ENCODE peak calls at places on chromosome 17, in five cellular contexts. U is SK-N-SH, Q is A549, Z is fibroblast of lung, K is cardiac muscle cell. R is an unnamed sample.

GRCh38 chr17:73214008-73214407 is 21.2 kb downstream of the COG1 start:
- DNase-seq in Z (no peak), U (no peak), K (no peak), Q (no peak), R (no peak)

GRCh38 chr17:42023524-42024349 is 3.8 kb downstream of the NKIRAS2 start:
- DNase-seq in K (peak; percentile 54), Z (no peak), U (no peak), Q (no peak), R (no peak)

GRCh38 chr17:63641678-63642077 is 19.5 kb downstream of the MAP3K3 start:
- DNase-seq in Q (no peak), K (no peak), Z (no peak), U (no peak), R (no peak)

GRCh38 chr17:13024526-13025263 is 6.9 kb upstream of the ELAC2 start:
- DNase-seq in U (peak; percentile 83), Q (peak; percentile 75), Z (peak; percentile 30), K (peak; percentile 67), R (peak; percentile 93)

GRCh38 chr17:62644487-62645173 is 17.2 kb downstream of the MRC2 start:
- DNase-seq in Z (no peak), Q (peak; percentile 44), K (no peak), U (peak; percentile 94), R (peak; percentile 88)

GRCh38 chr17:2058521-2059124 is 3.7 kb downstream of the HIC1 start:
- DNase-seq in U (no peak), K (peak; percentile 93), Q (peak; percentile 80), Z (peak; percentile 67), R (no peak)

GRCh38 chr17:68468334-68468733 is 11.0 kb upstream of the WIPI1 start:
- DNase-seq in Q (no peak), U (no peak), K (peak; percentile 45), Z (peak; percentile 48), R (peak; percentile 31)

GRCh38 chr17:75970626-75971025 is 8.3 kb downstream of the ACOX1 start:
- DNase-seq in Z (no peak), Q (no peak), K (no peak), U (no peak), R (no peak)

GRCh38 chr17:82105882-82106696 is 8.1 kb upstream of the FASN start:
- DNase-seq in Q (peak; percentile 82), K (peak; percentile 58), Z (peak; percentile 35), U (peak; percentile 97), R (peak; percentile 97)

GRCh38 chr17:72702998-72703397 is 389.5 kb downstream of the SLC39A11 start:
- DNase-seq in Q (no peak), K (peak; percentile 54), Z (peak; percentile 63), U (no peak), R (no peak)

GRCh38 chr17:56595831-56596740 is 2.6 kb downstream of the NOG start:
- DNase-seq in Q (no peak), Z (no peak), U (peak; percentile 35), K (no peak), R (peak; percentile 89)

GRCh38 chr17:7989781-7990655 is 12.4 kb upstream of the GUCY2D start:
- DNase-seq in U (peak; percentile 93), K (peak; percentile 71), Q (peak; percentile 88), Z (peak; percentile 47), R (peak; percentile 80)

GRCh38 chr17:49439305-49439672 is 24.6 kb upstream of the PHB1 start:
- DNase-seq in Q (no peak), Z (no peak), U (no peak), K (no peak), R (no peak)

GRCh38 chr17:40442392-40443195 is 656 bp upstream of the IGFBP4 start:
- DNase-seq in Q (peak; percentile 73), U (no peak), Z (peak; percentile 44), K (no peak), R (no peak)

GRCh38 chr17:60392042-60392844 is at the start of gene USP32:
- DNase-seq in U (peak; percentile 98), K (peak; percentile 100), Q (peak; percentile 99), Z (peak; percentile 98), R (peak; percentile 96)

GRCh38 chr17:63402808-63403207 is 43.3 kb downstream of the CYB561 start:
- DNase-seq in Q (no peak), K (peak; percentile 82), U (no peak), Z (peak; percentile 82), R (peak; percentile 9)

GRCh38 chr17:47660064-47660492 is 10.4 kb downstream of the KPNB1 start:
- DNase-seq in K (no peak), Z (no peak), U (no peak), Q (no peak), R (no peak)
- H3K4me1 ChIP-seq in K (no peaks in the 10 kb centered on the region), Z (no peaks in the 10 kb centered on the region), U (no peaks in the 10 kb centered on the region), Q (peaks cover 1% of the 10 kb centered on the region), R (no peaks in the 10 kb centered on the region)

DNA sequence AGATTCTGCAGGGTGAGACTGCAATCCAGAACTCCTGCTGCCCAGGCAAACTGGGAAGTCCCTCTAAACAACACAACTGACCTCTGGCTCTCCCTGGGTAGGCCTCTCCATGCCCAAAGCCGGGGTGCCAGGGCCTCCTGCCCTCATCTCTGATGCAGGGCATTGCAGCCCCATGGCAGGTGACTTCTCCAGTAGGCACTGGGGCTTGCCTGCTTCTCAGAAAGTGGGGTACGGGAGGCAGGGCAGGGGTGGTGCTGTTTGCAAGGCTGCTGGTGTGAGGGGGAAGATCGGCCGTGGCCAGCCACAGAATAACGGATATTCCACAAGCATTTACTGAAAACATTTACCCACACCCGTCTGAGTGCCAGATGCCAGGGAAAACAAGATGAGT is 4.1 kb upstream of the GPRC5C start:
- DNase-seq in U (no peak), K (no peak), Z (no peak), Q (no peak), R (no peak)
- H3K27ac ChIP-seq in U (no peak overlapping the region), K (peak overlapping the region; percentile 88), Z (no peak overlapping the region), Q (peak overlapping the region; percentile 95), R (no peak overlapping the region)

GRCh38 chr17:9115446-9116265 is 94.3 kb downstream of the NTN1 start:
- DNase-seq in Z (peak; percentile 70), Q (peak; percentile 78), K (peak; percentile 59), U (peak; percentile 31), R (peak; percentile 82)
- H3K4me3 ChIP-seq in Z (peak overlapping the region; percentile 57), Q (peak overlapping the region; percentile 52), K (no peak overlapping the region), U (peak overlapping the region; percentile 60), R (peak overlapping the region; percentile 50)

DNA sequence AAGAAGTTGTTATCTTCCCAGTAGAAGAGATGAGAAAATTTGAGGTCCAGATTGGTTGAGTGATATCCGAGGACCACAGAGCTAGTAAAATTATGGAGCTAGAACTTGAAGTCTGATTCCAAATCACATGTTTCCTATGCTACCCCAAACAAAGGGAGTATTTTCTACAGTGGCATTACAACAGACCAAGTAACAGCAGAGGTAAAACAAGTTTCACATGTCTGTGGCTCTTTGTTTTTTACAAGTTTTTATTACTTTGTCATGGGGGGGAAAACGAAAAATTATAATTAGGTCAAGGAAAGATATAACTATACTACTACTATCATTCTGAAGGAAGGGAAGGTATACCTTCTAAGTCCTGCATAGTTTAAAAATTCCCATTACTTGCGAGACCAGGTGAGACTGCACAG is 49.4 kb downstream of the KANSL1 start:
- DNase-seq in K (no peak), U (no peak), Z (no peak), Q (no peak), R (no peak)
- H3K4me1 ChIP-seq in K (peaks cover 36% of the 10 kb centered on the region), U (no peaks in the 10 kb centered on the region), Z (peaks cover 2% of the 10 kb centered on the region), Q (peaks cover 63% of the 10 kb centered on the region), R (no peaks in the 10 kb centered on the region)

DNA sequence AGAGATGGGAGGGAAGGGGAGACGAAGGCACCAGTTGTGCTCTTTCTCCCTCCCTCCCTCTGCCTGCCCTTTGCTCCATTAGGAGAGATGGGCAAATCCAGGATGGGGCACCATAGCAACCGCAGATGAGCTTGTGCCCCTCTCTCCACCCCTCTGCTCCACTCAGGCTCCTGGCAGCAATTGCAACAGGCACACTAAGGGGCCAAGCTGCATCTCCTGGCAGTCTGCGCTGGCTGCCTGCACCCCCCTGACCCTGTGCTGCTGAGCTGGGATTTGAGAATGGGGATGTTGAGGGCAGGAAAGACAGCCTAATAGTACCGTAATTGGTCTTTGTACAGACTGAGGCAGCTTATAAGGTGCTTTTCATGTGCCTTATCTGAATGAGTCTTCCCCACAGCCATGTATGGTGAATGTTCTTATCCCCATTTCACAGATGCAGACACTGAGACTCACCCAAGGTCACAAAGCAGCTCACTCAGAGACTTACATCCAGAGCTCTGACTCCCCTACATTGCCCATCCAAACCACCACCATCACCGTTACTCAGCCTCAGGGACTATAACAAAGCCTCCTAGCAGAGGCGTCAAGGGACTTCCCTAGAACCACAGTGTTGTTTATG is 480 bp upstream of the GPR179 start:
- DNase-seq in Q (no peak), U (peak; percentile 33), Z (no peak), K (no peak), R (no peak)
- H3K27ac ChIP-seq in Q (no peak overlapping the region), U (no peak overlapping the region), Z (no peak overlapping the region), K (no peak overlapping the region), R (no peak overlapping the region)

DNA sequence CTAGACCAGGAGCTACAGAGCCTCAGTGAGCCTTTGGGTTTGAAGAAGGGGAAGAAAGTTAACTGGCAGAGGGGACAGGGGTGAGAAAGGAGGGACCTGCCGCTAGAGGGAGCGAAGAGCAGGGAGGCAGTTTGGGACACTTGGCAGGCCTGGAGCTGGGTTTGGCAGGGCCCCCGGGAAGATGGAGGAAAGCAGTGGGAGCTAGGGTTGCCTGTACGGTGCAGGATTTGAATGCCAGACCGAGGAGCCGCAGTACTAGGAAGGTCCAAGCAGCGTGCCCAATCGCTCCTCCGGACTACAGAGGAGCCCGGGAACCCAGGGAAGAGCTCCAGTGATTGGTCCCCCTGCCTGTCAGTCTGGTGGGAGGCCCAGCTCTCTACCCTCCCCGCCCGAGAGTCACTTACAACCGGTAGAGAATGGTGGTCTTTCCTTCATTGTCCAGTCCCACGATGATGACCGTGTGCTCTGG is 1.3 kb downstream of the ARL5C start:
- DNase-seq in K (peak; percentile 97), Q (peak; percentile 91), U (peak; percentile 98), Z (peak; percentile 94), R (peak; percentile 89)
- H3K4me3 ChIP-seq in K (peak overlapping the region; percentile 46), Q (peak overlapping the region; percentile 16), U (peak overlapping the region; percentile 62), Z (peak overlapping the region; percentile 55), R (peak overlapping the region; percentile 46)

DNA sequence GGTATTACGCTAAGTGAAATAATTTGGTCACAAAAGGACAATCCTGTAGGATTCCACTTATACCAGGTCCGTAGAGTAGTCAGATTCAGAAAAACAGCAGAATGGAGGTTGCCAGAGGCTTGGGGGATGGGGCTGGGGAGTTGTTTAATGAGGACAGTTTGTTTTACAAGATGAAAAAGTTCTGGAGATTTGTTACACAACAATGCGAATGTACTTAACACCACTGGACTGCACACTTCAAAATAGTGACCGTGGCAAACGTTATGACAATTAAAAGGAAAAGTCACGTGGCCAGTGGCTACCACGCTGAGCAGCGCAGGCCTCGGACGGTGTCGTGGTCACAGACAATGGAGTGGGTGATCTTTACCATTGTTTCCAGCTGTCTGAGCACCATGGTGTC is 338.1 kb downstream of the SEC14L1 start:
- DNase-seq in Q (no peak), Z (no peak), U (no peak), K (no peak), R (no peak)
- H3K4me1 ChIP-seq in Q (peaks cover 29% of the 10 kb centered on the region), Z (peaks cover 42% of the 10 kb centered on the region), U (peaks cover 74% of the 10 kb centered on the region), K (peaks cover 72% of the 10 kb centered on the region), R (peaks cover 15% of the 10 kb centered on the region)